ENCODE peak calls at places on chromosome 15, in five cellular contexts. I is NCI-H774; R is B cell; C is COR-L47; N is activated naive CD8-positive, alpha-beta T cell treated with anti-CD3 and anti-CD28 coated beads, Interleukin-2, amount 50 U/mL, for 24 hours. M is an unnamed sample.

GRCh38 chr15:66720206-66721010 is 18.4 kb downstream of the SMAD6 start:
- DNase-seq in I (no peak), R (no peak), C (no peak), N (no peak), M (no peak)

GRCh38 chr15:56943398-56943797 is 25.0 kb downstream of the TCF12 start:
- DNase-seq in I (no peak), R (no peak), C (no peak), N (no peak), M (no peak)

GRCh38 chr15:52085289-52085688 is 27.3 kb downstream of the BCL2L10 start:
- DNase-seq in I (no peak), R (no peak), C (no peak), N (no peak), M (no peak)

GRCh38 chr15:63372018-63372705 is 9.5 kb downstream of the CA12 start:
- DNase-seq in I (no peak), R (no peak), C (no peak), N (no peak), M (no peak)

GRCh38 chr15:27057904-27058645 is 87.1 kb downstream of the GABRG3 start:
- DNase-seq in I (no peak), R (no peak), C (no peak), N (no peak), M (no peak)

GRCh38 chr15:77180757-77181156 is 109.8 kb upstream of the TSPAN3 start:
- DNase-seq in I (no peak), R (no peak), C (no peak), N (no peak), M (no peak)

GRCh38 chr15:76642671-76643070 is 262.5 kb downstream of the SCAPER start:
- DNase-seq in I (no peak), R (no peak), C (no peak), N (no peak), M (no peak)

GRCh38 chr15:77419050-77419835 is 661 bp downstream of the PEAK1 start:
- DNase-seq in I (no peak), R (no peak), C (peak), N (peak), M (peak)

GRCh38 chr15:51094606-51095569 is at the start of gene TNFAIP8L3:
- DNase-seq in I (peak), R (no peak), C (peak), N (no peak), M (peak)

GRCh38 chr15:35000511-35000910 is 12.4 kb upstream of the ZNF770 start:
- DNase-seq in I (no peak), R (no peak), C (no peak), N (no peak), M (no peak)

GRCh38 chr15:63332367-63333078 is 49.1 kb downstream of the CA12 start:
- DNase-seq in I (no peak), R (no peak), C (no peak), N (no peak), M (no peak)

GRCh38 chr15:91566116-91566515 is 287.4 kb upstream of the SLCO3A1 start:
- DNase-seq in I (no peak), R (no peak), C (no peak), N (no peak), M (no peak)

GRCh38 chr15:31302778-31303433 is 23.7 kb upstream of the KLF13 start:
- DNase-seq in I (no peak), R (peak), C (no peak), N (no peak), M (peak)

GRCh38 chr15:74976159-74976558 is 19.2 kb upstream of the SCAMP5 start:
- DNase-seq in I (no peak), R (no peak), C (no peak), N (no peak), M (no peak)

GRCh38 chr15:49288411-49288810 is 118.4 kb downstream of the GALK2 start:
- DNase-seq in I (no peak), R (no peak), C (no peak), N (no peak), M (no peak)